ENCODE peak calls at places on chromosomes 5 and 9, in six cellular contexts. One of them, this sample, is unnamed.

GRCh38 chr9:97557606-97558095 is 56.2 kb downstream of the TMOD1 start:
- DNase-seq in CD8-positive, alpha-beta T cell: no peak
- DNase-seq in left cardiac atrium: peak
- DNase-seq in mesenchymal stem cell: no peak
- DNase-seq in transverse colon: peak
- DNase-seq in M059J: no peak
- DNase-seq in this sample: no peak

GRCh38 chr5:83227611-83228010 is 150.3 kb downstream of the XRCC4 start:
- DNase-seq in mesenchymal stem cell: no peak
- DNase-seq in left cardiac atrium: no peak
- DNase-seq in M059J: no peak
- DNase-seq in CD8-positive, alpha-beta T cell: no peak
- DNase-seq in transverse colon: no peak
- DNase-seq in this sample: no peak

GRCh38 chr9:81035171-81035570 is 654.2 kb downstream of the TLE1 start:
- DNase-seq in M059J: peak
- DNase-seq in left cardiac atrium: no peak
- DNase-seq in CD8-positive, alpha-beta T cell: no peak
- DNase-seq in transverse colon: no peak
- DNase-seq in mesenchymal stem cell: peak
- DNase-seq in this sample: peak

GRCh38 chr5:14806452-14806851 is 65.1 kb downstream of the ANKH start:
- DNase-seq in mesenchymal stem cell: peak
- DNase-seq in transverse colon: no peak
- DNase-seq in CD8-positive, alpha-beta T cell: no peak
- DNase-seq in left cardiac atrium: peak
- DNase-seq in M059J: peak
- DNase-seq in this sample: no peak

GRCh38 chr9:108047264-108047663 is 557.7 kb upstream of the KLF4 start:
- DNase-seq in left cardiac atrium: no peak
- DNase-seq in mesenchymal stem cell: peak
- DNase-seq in M059J: no peak
- DNase-seq in CD8-positive, alpha-beta T cell: no peak
- DNase-seq in transverse colon: no peak
- DNase-seq in this sample: no peak

GRCh38 chr9:105656131-105656921 is 5.9 kb upstream of the TAL2 start:
- DNase-seq in CD8-positive, alpha-beta T cell: no peak
- DNase-seq in M059J: peak
- DNase-seq in mesenchymal stem cell: no peak
- DNase-seq in transverse colon: peak
- DNase-seq in left cardiac atrium: peak
- DNase-seq in this sample: no peak

GRCh38 chr5:96517294-96517693 is 84.2 kb upstream of the PCSK1 start:
- DNase-seq in mesenchymal stem cell: peak
- DNase-seq in M059J: peak
- DNase-seq in left cardiac atrium: no peak
- DNase-seq in transverse colon: no peak
- DNase-seq in CD8-positive, alpha-beta T cell: no peak
- DNase-seq in this sample: no peak

GRCh38 chr5:26791021-26791420 is 247.4 kb downstream of the CDH9 start:
- DNase-seq in CD8-positive, alpha-beta T cell: no peak
- DNase-seq in M059J: no peak
- DNase-seq in transverse colon: no peak
- DNase-seq in left cardiac atrium: no peak
- DNase-seq in mesenchymal stem cell: peak
- DNase-seq in this sample: no peak

GRCh38 chr9:14362175-14362574 is 48.2 kb upstream of the NFIB start:
- DNase-seq in CD8-positive, alpha-beta T cell: no peak
- DNase-seq in left cardiac atrium: no peak
- DNase-seq in M059J: no peak
- DNase-seq in transverse colon: no peak
- DNase-seq in mesenchymal stem cell: peak
- DNase-seq in this sample: no peak

GRCh38 chr5:94467560-94468504 is 150.6 kb downstream of the KIAA0825 start:
- DNase-seq in CD8-positive, alpha-beta T cell: no peak
- DNase-seq in transverse colon: no peak
- DNase-seq in left cardiac atrium: no peak
- DNase-seq in mesenchymal stem cell: no peak
- DNase-seq in M059J: no peak
- DNase-seq in this sample: no peak

GRCh38 chr5:101717729-101718128 is 578.4 kb downstream of the SLCO4C1 start:
- DNase-seq in transverse colon: no peak
- DNase-seq in CD8-positive, alpha-beta T cell: no peak
- DNase-seq in M059J: no peak
- DNase-seq in mesenchymal stem cell: no peak
- DNase-seq in left cardiac atrium: no peak
- DNase-seq in this sample: no peak

GRCh38 chr9:38017149-38017884 is 51.7 kb downstream of the SHB start:
- DNase-seq in M059J: peak
- DNase-seq in CD8-positive, alpha-beta T cell: no peak
- DNase-seq in left cardiac atrium: peak
- DNase-seq in mesenchymal stem cell: peak
- DNase-seq in transverse colon: no peak
- DNase-seq in this sample: peak

GRCh38 chr5:160260006-160260775 is 30.9 kb downstream of the FABP6 start:
- DNase-seq in transverse colon: no peak
- DNase-seq in mesenchymal stem cell: no peak
- DNase-seq in CD8-positive, alpha-beta T cell: no peak
- DNase-seq in M059J: no peak
- DNase-seq in left cardiac atrium: no peak
- DNase-seq in this sample: no peak

GRCh38 chr5:36982146-36982545 is 105.6 kb downstream of the NIPBL start:
- DNase-seq in mesenchymal stem cell: no peak
- DNase-seq in transverse colon: no peak
- DNase-seq in M059J: peak
- DNase-seq in left cardiac atrium: no peak
- DNase-seq in CD8-positive, alpha-beta T cell: no peak
- DNase-seq in this sample: peak

GRCh38 chr5:168818586-168818985 is 239.4 kb upstream of the PANK3 start:
- DNase-seq in transverse colon: no peak
- DNase-seq in M059J: no peak
- DNase-seq in left cardiac atrium: peak
- DNase-seq in CD8-positive, alpha-beta T cell: no peak
- DNase-seq in mesenchymal stem cell: no peak
- DNase-seq in this sample: no peak

GRCh38 chr5:120007619-120008018 is 378.3 kb downstream of the FAM170A start:
- DNase-seq in transverse colon: no peak
- DNase-seq in mesenchymal stem cell: no peak
- DNase-seq in left cardiac atrium: no peak
- DNase-seq in CD8-positive, alpha-beta T cell: no peak
- DNase-seq in M059J: peak
- DNase-seq in this sample: no peak

GRCh38 chr9:14218253-14218652 is 95.7 kb downstream of the NFIB start:
- DNase-seq in mesenchymal stem cell: no peak
- DNase-seq in transverse colon: no peak
- DNase-seq in left cardiac atrium: no peak
- DNase-seq in CD8-positive, alpha-beta T cell: no peak
- DNase-seq in M059J: no peak
- DNase-seq in this sample: no peak

GRCh38 chr5:15763754-15764153 is 263.8 kb downstream of the FBXL7 start:
- DNase-seq in M059J: peak
- DNase-seq in transverse colon: no peak
- DNase-seq in mesenchymal stem cell: peak
- DNase-seq in CD8-positive, alpha-beta T cell: no peak
- DNase-seq in left cardiac atrium: no peak
- DNase-seq in this sample: no peak

GRCh38 chr5:147512640-147513334 is 2.9 kb upstream of the DPYSL3 start:
- DNase-seq in CD8-positive, alpha-beta T cell: no peak
- DNase-seq in M059J: no peak
- DNase-seq in transverse colon: no peak
- DNase-seq in left cardiac atrium: no peak
- DNase-seq in mesenchymal stem cell: no peak
- DNase-seq in this sample: no peak

GRCh38 chr5:95958308-95959014 is 3.2 kb downstream of the ELL2 start:
- DNase-seq in M059J: peak
- DNase-seq in left cardiac atrium: no peak
- DNase-seq in transverse colon: peak
- DNase-seq in CD8-positive, alpha-beta T cell: no peak
- DNase-seq in mesenchymal stem cell: peak
- DNase-seq in this sample: peak

GRCh38 chr9:124733964-124734740 is 37.0 kb downstream of the NR6A1 start:
- DNase-seq in M059J: no peak
- DNase-seq in transverse colon: peak
- DNase-seq in left cardiac atrium: no peak
- DNase-seq in CD8-positive, alpha-beta T cell: no peak
- DNase-seq in mesenchymal stem cell: no peak
- DNase-seq in this sample: no peak

GRCh38 chr9:127083598-127083997 is 38.8 kb downstream of the ANGPTL2 start:
- DNase-seq in mesenchymal stem cell: peak
- DNase-seq in transverse colon: no peak
- DNase-seq in CD8-positive, alpha-beta T cell: no peak
- DNase-seq in M059J: no peak
- DNase-seq in left cardiac atrium: no peak
- DNase-seq in this sample: no peak

GRCh38 chr5:132753135-132753987 is 6.1 kb downstream of the CCNI2 start:
- DNase-seq in M059J: peak
- DNase-seq in CD8-positive, alpha-beta T cell: no peak
- DNase-seq in transverse colon: peak
- DNase-seq in left cardiac atrium: no peak
- DNase-seq in mesenchymal stem cell: no peak
- DNase-seq in this sample: no peak

GRCh38 chr5:154478224-154478565 is at the start of gene HAND1:
- DNase-seq in mesenchymal stem cell: peak
- DNase-seq in left cardiac atrium: peak
- DNase-seq in CD8-positive, alpha-beta T cell: no peak
- DNase-seq in M059J: peak
- DNase-seq in transverse colon: peak
- DNase-seq in this sample: no peak

GRCh38 chr5:35009059-35009458 is 38.7 kb downstream of the AGXT2 start:
- DNase-seq in CD8-positive, alpha-beta T cell: no peak
- DNase-seq in left cardiac atrium: no peak
- DNase-seq in mesenchymal stem cell: peak
- DNase-seq in transverse colon: no peak
- DNase-seq in M059J: no peak
- DNase-seq in this sample: no peak